ENCODE peak calls at places on chromosomes 2 and 18, in eight cellular contexts. A, Y, V, N, X, K, J and H are unnamed samples.

GRCh38 chr2:206556357-206556949 is 85.8 kb upstream of the FAM237A start:
- DNase-seq in A (no peak), Y (peak; percentile 31), V (no peak), N (peak; percentile 61), X (no peak), K (no peak), J (peak; percentile 52), H (no peak)

GRCh38 chr2:36462311-36462710 is 106.7 kb downstream of the CRIM1 start:
- DNase-seq in A (no peak), Y (no peak), V (no peak), N (no peak), X (no peak), K (no peak), J (no peak), H (no peak)

GRCh38 chr2:74199275-74199701 is 873 bp downstream of the MTHFD2 start:
- DNase-seq in A (no peak), Y (no peak), V (no peak), N (no peak), X (peak; percentile 23), K (no peak), J (no peak), H (no peak)

GRCh38 chr2:219418570-219419189 is 503 bp downstream of the DES start:
- DNase-seq in A (no peak), Y (no peak), V (no peak), N (no peak), X (no peak), K (no peak), J (peak; percentile 42), H (no peak)

GRCh38 chr2:54524236-54524991 is 68.3 kb downstream of the SPTBN1 start:
- DNase-seq in A (no peak), Y (no peak), V (no peak), N (peak; percentile 41), X (no peak), K (peak; percentile 71), J (no peak), H (no peak)

GRCh38 chr2:221272729-221273128 is 299.4 kb downstream of the EPHA4 start:
- DNase-seq in A (no peak), Y (no peak), V (no peak), N (no peak), X (no peak), K (no peak), J (no peak), H (no peak)

GRCh38 chr2:162317058-162317742 is 1.3 kb downstream of the IFIH1 start:
- DNase-seq in A (no peak), Y (no peak), V (no peak), N (no peak), X (no peak), K (no peak), J (no peak), H (no peak)

GRCh38 chr2:224381913-224382647 is 19.8 kb downstream of the FAM124B start:
- DNase-seq in A (no peak), Y (no peak), V (no peak), N (no peak), X (no peak), K (no peak), J (no peak), H (no peak)

GRCh38 chr18:36693931-36694661 is 134.7 kb downstream of the TPGS2 start:
- DNase-seq in A (no peak), Y (no peak), V (no peak), N (no peak), X (no peak), K (no peak), J (no peak), H (no peak)

GRCh38 chr18:58846325-58846724 is 18.4 kb upstream of the ZNF532 start:
- DNase-seq in A (no peak), Y (no peak), V (no peak), N (no peak), X (no peak), K (no peak), J (no peak), H (no peak)

GRCh38 chr2:239826786-239827510 is 198.2 kb downstream of the NDUFA10 start:
- DNase-seq in A (no peak), Y (no peak), V (no peak), N (no peak), X (peak; percentile 8), K (no peak), J (no peak), H (no peak)

GRCh38 chr2:28643911-28644334 is 107.7 kb upstream of the PPP1CB start:
- DNase-seq in A (no peak), Y (no peak), V (no peak), N (no peak), X (no peak), K (peak; percentile 92), J (no peak), H (no peak)

GRCh38 chr2:219687266-219687665 is 59.8 kb downstream of the SLC4A3 start:
- DNase-seq in A (no peak), Y (no peak), V (no peak), N (no peak), X (no peak), K (no peak), J (no peak), H (no peak)

GRCh38 chr2:116224610-116225009 is 1589.9 kb upstream of the DDX18 start:
- DNase-seq in A (no peak), Y (no peak), V (no peak), N (no peak), X (no peak), K (no peak), J (no peak), H (no peak)

DNA sequence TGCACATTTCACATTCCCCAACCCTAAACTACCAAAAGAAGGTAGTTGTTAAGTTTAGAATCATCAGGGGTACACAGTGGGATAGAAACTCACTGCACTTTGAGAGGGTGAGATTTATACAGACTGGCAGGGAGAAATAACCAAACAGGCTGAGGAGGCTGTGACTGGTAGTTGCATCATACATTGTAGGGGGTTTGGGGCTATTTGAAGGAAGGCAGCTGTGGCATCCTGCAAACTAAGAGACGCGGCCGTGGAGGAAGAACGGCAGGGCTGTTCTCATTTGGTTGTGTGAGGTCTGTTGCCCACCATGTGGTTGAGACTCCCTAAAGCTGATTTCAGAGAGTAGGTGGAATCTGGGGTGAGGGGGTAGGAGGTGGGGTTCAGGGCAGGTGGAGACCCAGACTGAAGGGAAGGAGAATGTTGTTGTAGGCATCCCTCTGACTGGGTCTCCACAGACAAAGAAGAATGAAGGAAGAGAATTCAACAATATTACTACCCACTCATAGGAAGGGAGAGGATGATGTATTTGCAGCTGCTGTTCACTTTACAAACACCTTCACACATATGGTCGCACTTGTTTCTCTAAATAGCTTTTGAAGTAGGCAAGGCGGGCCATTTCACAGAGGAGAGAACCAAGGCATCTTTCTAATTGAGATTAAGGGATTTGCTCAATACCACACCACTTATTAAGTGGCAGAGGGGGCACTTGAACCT is 170.9 kb upstream of the SIX2 start:
- DNase-seq in A (no peak), Y (no peak), V (no peak), N (peak; percentile 43), X (no peak), K (no peak), J (no peak), H (no peak)
- H3K4me1 ChIP-seq in A (no peaks in the 10 kb centered on the region), Y (no peaks in the 10 kb centered on the region), V (no peaks in the 10 kb centered on the region), N (no peaks in the 10 kb centered on the region), X (no peaks in the 10 kb centered on the region), K (peaks cover 66% of the 10 kb centered on the region), J (peaks cover under 1% of the 10 kb centered on the region), H (no peaks in the 10 kb centered on the region)

GRCh38 chr2:75865083-75865482 is 154.4 kb upstream of the GCFC2 start:
- DNase-seq in A (no peak), Y (no peak), V (no peak), N (no peak), X (no peak), K (no peak), J (no peak), H (no peak)

GRCh38 chr2:75865702-75866101 is 155.0 kb upstream of the GCFC2 start:
- DNase-seq in A (no peak), Y (no peak), V (no peak), N (no peak), X (no peak), K (no peak), J (no peak), H (no peak)

GRCh38 chr2:75862547-75862946 is 151.8 kb upstream of the GCFC2 start:
- DNase-seq in A (no peak), Y (no peak), V (no peak), N (no peak), X (no peak), K (no peak), J (no peak), H (no peak)
- H3K27ac ChIP-seq in A (no peak overlapping the region), Y (no peak overlapping the region), V (no peak overlapping the region), N (no peak overlapping the region), X (no peak overlapping the region), K (no peak overlapping the region), J (no peak overlapping the region), H (no peak overlapping the region)

GRCh38 chr2:234991290-234991689 is 39.5 kb downstream of the SH3BP4 start:
- DNase-seq in A (no peak), Y (no peak), V (no peak), N (no peak), X (no peak), K (no peak), J (no peak), H (no peak)

GRCh38 chr2:234988491-234988890 is 36.7 kb downstream of the SH3BP4 start:
- DNase-seq in A (no peak), Y (no peak), V (no peak), N (no peak), X (no peak), K (no peak), J (no peak), H (no peak)

GRCh38 chr2:234990300-234990699 is 38.5 kb downstream of the SH3BP4 start:
- DNase-seq in A (no peak), Y (no peak), V (no peak), N (no peak), X (no peak), K (no peak), J (no peak), H (no peak)

GRCh38 chr2:234987754-234988153 is 35.9 kb downstream of the SH3BP4 start:
- DNase-seq in A (no peak), Y (no peak), V (no peak), N (no peak), X (no peak), K (no peak), J (no peak), H (no peak)

GRCh38 chr2:234989183-234989701 is 37.4 kb downstream of the SH3BP4 start:
- DNase-seq in A (peak; percentile 99), Y (no peak), V (no peak), N (no peak), X (no peak), K (peak; percentile 64), J (no peak), H (peak; percentile 94)
- H3K4me1 ChIP-seq in A (peaks cover 83% of the 10 kb centered on the region), Y (peaks cover 11% of the 10 kb centered on the region), V (no peaks in the 10 kb centered on the region), N (peaks cover 12% of the 10 kb centered on the region), X (no peaks in the 10 kb centered on the region), K (peaks cover 36% of the 10 kb centered on the region), J (peaks cover 12% of the 10 kb centered on the region), H (peaks cover 42% of the 10 kb centered on the region)

GRCh38 chr18:48256848-48257247 is 152.3 kb downstream of the ZBTB7C start:
- DNase-seq in A (no peak), Y (no peak), V (no peak), N (no peak), X (no peak), K (no peak), J (no peak), H (no peak)
- H3K27ac ChIP-seq in A (no peak overlapping the region), Y (no peak overlapping the region), V (no peak overlapping the region), N (no peak overlapping the region), X (no peak overlapping the region), K (no peak overlapping the region), J (no peak overlapping the region), H (no peak overlapping the region)

GRCh38 chr2:241271641-241272297 is 43.7 kb downstream of the HDLBP start:
- DNase-seq in A (peak; percentile 91), Y (peak; percentile 20), V (peak; percentile 23), N (peak; percentile 57), X (peak; percentile 75), K (peak; percentile 76), J (peak; percentile 25), H (peak; percentile 91)
- H3K4me1 ChIP-seq in A (peaks cover 59% of the 10 kb centered on the region), Y (peaks cover 4% of the 10 kb centered on the region), V (peaks cover 28% of the 10 kb centered on the region), N (peaks cover 5% of the 10 kb centered on the region), X (peaks cover 9% of the 10 kb centered on the region), K (peaks cover 31% of the 10 kb centered on the region), J (no peaks in the 10 kb centered on the region), H (peaks cover 44% of the 10 kb centered on the region)

GRCh38 chr2:180990794-180991193 is 10.4 kb downstream of the UBE2E3 start:
- DNase-seq in A (no peak), Y (no peak), V (no peak), N (no peak), X (no peak), K (no peak), J (no peak), H (no peak)
- H3K27ac ChIP-seq in A (no peak overlapping the region), Y (no peak overlapping the region), V (no peak overlapping the region), N (no peak overlapping the region), X (no peak overlapping the region), K (no peak overlapping the region), J (no peak overlapping the region), H (no peak overlapping the region)